ENCODE peak calls at places on chromosome 19, in eight cellular contexts. O, C, F, D, M, G, V and H are unnamed samples.

GRCh38 chr19:41311072-41311471 is 1.1 kb downstream of the CCDC97 start:
- DNase-seq in F (no peak), G (no peak), C (no peak), O (no peak), M (no peak), V (peak), D (no peak), H (no peak)

GRCh38 chr19:23799321-23799720 is 40.6 kb upstream of the ZNF681 start:
- DNase-seq in O (no peak), M (no peak), F (no peak), C (no peak), G (no peak), D (no peak), V (no peak), H (no peak)

GRCh38 chr19:38055040-38055439 is 148.0 kb downstream of the SIPA1L3 start:
- DNase-seq in C (no peak), M (no peak), V (no peak), F (no peak), G (no peak), O (no peak), D (no peak), H (no peak)

GRCh38 chr19:11814707-11815050 is 606 bp downstream of the ZNF440 start:
- DNase-seq in C (no peak), O (no peak), G (no peak), F (no peak), V (no peak), D (no peak), M (no peak), H (peak)

GRCh38 chr19:49809155-49809986 is 3.7 kb downstream of the FUZ start:
- DNase-seq in V (peak), C (no peak), O (no peak), D (peak), F (no peak), G (peak), M (peak), H (no peak)

GRCh38 chr19:14090509-14091085 is at the start of gene SAMD1:
- DNase-seq in M (peak), D (peak), C (peak), V (peak), G (peak), F (peak), O (peak), H (peak)

GRCh38 chr19:12232961-12233360 is 61.7 kb downstream of the ZNF44 start:
- DNase-seq in D (no peak), M (no peak), C (no peak), O (no peak), V (no peak), F (no peak), G (no peak), H (no peak)

GRCh38 chr19:54339646-54340358 is 840 bp upstream of the LILRA4 start:
- DNase-seq in V (no peak), C (no peak), F (no peak), G (no peak), M (no peak), D (no peak), O (no peak), H (no peak)

GRCh38 chr19:5090780-5091575 is 122.1 kb downstream of the KDM4B start:
- DNase-seq in G (no peak), M (no peak), C (no peak), D (peak), F (peak), V (peak), O (no peak), H (peak)

GRCh38 chr19:47032171-47032811 is 12.7 kb downstream of the NPAS1 start:
- DNase-seq in F (no peak), C (no peak), M (no peak), O (peak), V (no peak), D (no peak), G (no peak), H (peak)

GRCh38 chr19:5260381-5260967 is 80.1 kb downstream of the PTPRS start:
- DNase-seq in C (no peak), V (no peak), G (no peak), O (no peak), F (no peak), M (no peak), D (no peak), H (no peak)

GRCh38 chr19:1073956-1074511 is 7.1 kb downstream of the ARHGAP45 start:
- DNase-seq in O (no peak), M (no peak), V (peak), D (no peak), C (no peak), G (no peak), F (peak), H (no peak)

GRCh38 chr19:44525721-44526430 is 3.6 kb downstream of the CEACAM20 start:
- DNase-seq in M (no peak), V (no peak), C (no peak), D (no peak), G (no peak), F (no peak), O (no peak), H (peak)

GRCh38 chr19:932647-933552 is 7.1 kb downstream of the ARID3A start:
- DNase-seq in F (peak), C (peak), G (no peak), M (peak), V (peak), O (no peak), D (no peak), H (peak)

GRCh38 chr19:39752795-39753194 is 15.0 kb upstream of the CLC start:
- DNase-seq in M (no peak), F (no peak), O (no peak), D (no peak), G (no peak), V (no peak), C (no peak), H (no peak)